ENCODE peak calls at places on chromosomes 7 and 10, in five cellular contexts. D is CD8-positive, alpha-beta memory T cell; Y is left lung; B is immature natural killer cell; W is stimulated activated CD8-positive, alpha-beta memory T cell treated with anti-CD3 and anti-CD28 coated beads, Interleukin-12 subunit alpha, Interleukin-12 subunit beta, amount 100 ng/mL, for 4 hours. F is an unnamed sample.

GRCh38 chr10:89296227-89296648 is 5.6 kb upstream of the IFIT2 start:
- DNase-seq in W (no peak), B (no peak), Y (no peak), D (no peak), F (no peak)

GRCh38 chr7:108340856-108341411 is 115.3 kb downstream of the NRCAM start:
- DNase-seq in W (no peak), D (no peak), B (no peak), Y (no peak), F (no peak)

GRCh38 chr10:21359202-21359601 is 166.3 kb downstream of the SKIDA1 start:
- DNase-seq in Y (no peak), D (no peak), W (no peak), B (no peak), F (no peak)

GRCh38 chr7:27112960-27113949 is 10.8 kb upstream of the HOXA2 start:
- DNase-seq in D (no peak), W (no peak), Y (peak; percentile 77), B (no peak), F (no peak)

GRCh38 chr10:120940299-120940900 is 89.2 kb downstream of the WDR11 start:
- DNase-seq in Y (peak; percentile 54), W (no peak), B (no peak), D (no peak), F (no peak)

GRCh38 chr7:3436746-3437145 is 135.7 kb downstream of the SDK1 start:
- DNase-seq in B (no peak), W (no peak), Y (no peak), D (no peak), F (no peak)

GRCh38 chr7:123622660-123623386 is 21.2 kb downstream of the ASB15 start:
- DNase-seq in W (no peak), B (no peak), Y (no peak), D (no peak), F (no peak)

GRCh38 chr10:124106241-124106905 is 13.0 kb upstream of the CHST15 start:
- DNase-seq in B (no peak), W (no peak), D (no peak), Y (no peak), F (no peak)

GRCh38 chr7:117673367-117673766 is 193.5 kb downstream of the CFTR start:
- DNase-seq in W (no peak), Y (peak; percentile 78), D (no peak), B (no peak), F (no peak)

GRCh38 chr10:46541017-46541661 is 15.3 kb downstream of the GPRIN2 start:
- DNase-seq in B (no peak), D (no peak), W (no peak), Y (peak; percentile 88), F (no peak)